ENCODE peak calls at places on chromosomes 3 and 15, in six cellular contexts. One of them, this sample, is unnamed. For H3K4me1, the result is how much of the 10 kb centered on the place peaks cover.

GRCh38 chr3:161914703-161915102 is 418.1 kb downstream of the OTOL1 start:
- DNase-seq in right lobe of liver: no peak
- DNase-seq in aorta: peak
- DNase-seq in fibroblast of lung: peak
- DNase-seq in mesendoderm: peak
- DNase-seq in cardiac muscle cell: peak
- DNase-seq in this sample: peak

GRCh38 chr15:83999396-84000120 is 236.0 kb upstream of the GOLGA6L4 start:
- DNase-seq in fibroblast of lung: peak
- DNase-seq in right lobe of liver: no peak
- DNase-seq in aorta: no peak
- DNase-seq in mesendoderm: no peak
- DNase-seq in cardiac muscle cell: no peak
- DNase-seq in this sample: no peak

GRCh38 chr3:157914882-157915281 is 191.3 kb downstream of the SHOX2 start:
- DNase-seq in cardiac muscle cell: peak
- DNase-seq in mesendoderm: peak
- DNase-seq in fibroblast of lung: peak
- DNase-seq in aorta: no peak
- DNase-seq in right lobe of liver: no peak
- DNase-seq in this sample: no peak

GRCh38 chr3:150765949-150766720 is 3.2 kb upstream of the SIAH2 start:
- DNase-seq in mesendoderm: peak
- DNase-seq in right lobe of liver: no peak
- DNase-seq in fibroblast of lung: peak
- DNase-seq in aorta: no peak
- DNase-seq in cardiac muscle cell: peak
- DNase-seq in this sample: no peak

GRCh38 chr3:184663756-184664155 is 48.1 kb downstream of the MAGEF1 start:
- DNase-seq in right lobe of liver: no peak
- DNase-seq in mesendoderm: no peak
- DNase-seq in cardiac muscle cell: no peak
- DNase-seq in aorta: no peak
- DNase-seq in fibroblast of lung: peak
- DNase-seq in this sample: no peak

GRCh38 chr3:45551214-45552010 is 43.1 kb upstream of the LIMD1 start:
- DNase-seq in fibroblast of lung: peak
- DNase-seq in mesendoderm: peak
- DNase-seq in aorta: peak
- DNase-seq in right lobe of liver: peak
- DNase-seq in cardiac muscle cell: peak
- DNase-seq in this sample: peak

GRCh38 chr3:120693439-120694172 is 11.6 kb upstream of the HGD start:
- DNase-seq in aorta: no peak
- DNase-seq in mesendoderm: no peak
- DNase-seq in cardiac muscle cell: peak
- DNase-seq in right lobe of liver: peak
- DNase-seq in fibroblast of lung: peak
- DNase-seq in this sample: no peak

GRCh38 chr15:55434989-55435825 is 26.9 kb downstream of the PIERCE2 start:
- DNase-seq in fibroblast of lung: peak
- DNase-seq in mesendoderm: peak
- DNase-seq in right lobe of liver: no peak
- DNase-seq in cardiac muscle cell: peak
- DNase-seq in aorta: no peak
- DNase-seq in this sample: no peak

GRCh38 chr3:185688808-185689207 is 102.7 kb downstream of the SENP2 start:
- DNase-seq in right lobe of liver: no peak
- DNase-seq in fibroblast of lung: peak
- DNase-seq in cardiac muscle cell: peak
- DNase-seq in aorta: no peak
- DNase-seq in mesendoderm: peak
- DNase-seq in this sample: no peak

GRCh38 chr3:16122155-16122554 is 52.3 kb upstream of the GALNT15 start:
- DNase-seq in cardiac muscle cell: no peak
- DNase-seq in mesendoderm: no peak
- DNase-seq in right lobe of liver: no peak
- DNase-seq in fibroblast of lung: peak
- DNase-seq in aorta: no peak
- DNase-seq in this sample: no peak

GRCh38 chr3:141557961-141558706 is 71.3 kb downstream of the RASA2 start:
- DNase-seq in mesendoderm: no peak
- DNase-seq in fibroblast of lung: no peak
- DNase-seq in aorta: no peak
- DNase-seq in cardiac muscle cell: no peak
- DNase-seq in right lobe of liver: no peak
- DNase-seq in this sample: no peak

GRCh38 chr15:90191795-90192494 is 9.2 kb upstream of the SEMA4B start:
- DNase-seq in fibroblast of lung: peak
- DNase-seq in aorta: peak
- DNase-seq in cardiac muscle cell: peak
- DNase-seq in right lobe of liver: peak
- DNase-seq in mesendoderm: no peak
- DNase-seq in this sample: peak

GRCh38 chr3:2343031-2343682 is 244.5 kb downstream of the CNTN4 start:
- DNase-seq in right lobe of liver: no peak
- DNase-seq in mesendoderm: no peak
- DNase-seq in cardiac muscle cell: no peak
- DNase-seq in fibroblast of lung: no peak
- DNase-seq in aorta: no peak
- DNase-seq in this sample: no peak

GRCh38 chr3:40923130-40923529 is 276.2 kb upstream of the CTNNB1 start:
- DNase-seq in fibroblast of lung: no peak
- DNase-seq in right lobe of liver: no peak
- DNase-seq in cardiac muscle cell: no peak
- DNase-seq in aorta: no peak
- DNase-seq in mesendoderm: no peak
- DNase-seq in this sample: no peak

GRCh38 chr3:32963871-32964270 is 12.4 kb downstream of the CCR4 start:
- DNase-seq in aorta: no peak
- DNase-seq in fibroblast of lung: no peak
- DNase-seq in mesendoderm: no peak
- DNase-seq in right lobe of liver: no peak
- DNase-seq in cardiac muscle cell: no peak
- DNase-seq in this sample: no peak

GRCh38 chr3:24502690-24503089 is 8.0 kb upstream of the THRB start:
- DNase-seq in mesendoderm: no peak
- DNase-seq in right lobe of liver: no peak
- DNase-seq in fibroblast of lung: peak
- DNase-seq in cardiac muscle cell: peak
- DNase-seq in aorta: no peak
- DNase-seq in this sample: no peak

GRCh38 chr3:187223799-187224198 is 26.5 kb downstream of the RTP1 start:
- DNase-seq in aorta: no peak
- DNase-seq in right lobe of liver: no peak
- DNase-seq in cardiac muscle cell: no peak
- DNase-seq in mesendoderm: no peak
- DNase-seq in fibroblast of lung: peak
- DNase-seq in this sample: no peak

GRCh38 chr3:42061711-42062408 is 29.3 kb upstream of the TRAK1 start:
- DNase-seq in cardiac muscle cell: peak
- DNase-seq in mesendoderm: peak
- DNase-seq in aorta: peak
- DNase-seq in fibroblast of lung: peak
- DNase-seq in right lobe of liver: no peak
- DNase-seq in this sample: peak

GRCh38 chr3:74639681-74640080 is 25.2 kb upstream of the CNTN3 start:
- DNase-seq in fibroblast of lung: peak
- DNase-seq in aorta: no peak
- DNase-seq in cardiac muscle cell: no peak
- DNase-seq in right lobe of liver: no peak
- DNase-seq in mesendoderm: no peak
- DNase-seq in this sample: no peak

GRCh38 chr3:177201707-177202397 is 4.6 kb upstream of the TBL1XR1 start:
- DNase-seq in fibroblast of lung: peak
- DNase-seq in cardiac muscle cell: peak
- DNase-seq in right lobe of liver: no peak
- DNase-seq in mesendoderm: no peak
- DNase-seq in aorta: no peak
- DNase-seq in this sample: no peak

GRCh38 chr3:187150599-187150998 is 11.3 kb upstream of the RPL39L start:
- DNase-seq in right lobe of liver: no peak
- DNase-seq in cardiac muscle cell: no peak
- DNase-seq in fibroblast of lung: no peak
- DNase-seq in aorta: no peak
- DNase-seq in mesendoderm: peak
- DNase-seq in this sample: no peak

GRCh38 chr3:127177226-127177625 is 15.7 kb upstream of the PRR23E start:
- DNase-seq in right lobe of liver: no peak
- DNase-seq in fibroblast of lung: no peak
- DNase-seq in cardiac muscle cell: peak
- DNase-seq in mesendoderm: peak
- DNase-seq in aorta: no peak
- DNase-seq in this sample: no peak

GRCh38 chr15:90315276-90315982 is 36.7 kb upstream of the ZNF774 start:
- DNase-seq in right lobe of liver: peak
- DNase-seq in fibroblast of lung: peak
- DNase-seq in cardiac muscle cell: peak
- DNase-seq in mesendoderm: no peak
- DNase-seq in aorta: peak
- DNase-seq in this sample: peak

GRCh38 chr3:4906107-4906621 is 73.1 kb upstream of the BHLHE40 start:
- DNase-seq in right lobe of liver: no peak
- DNase-seq in aorta: no peak
- DNase-seq in cardiac muscle cell: peak
- DNase-seq in mesendoderm: peak
- DNase-seq in fibroblast of lung: peak
- DNase-seq in this sample: no peak

DNA sequence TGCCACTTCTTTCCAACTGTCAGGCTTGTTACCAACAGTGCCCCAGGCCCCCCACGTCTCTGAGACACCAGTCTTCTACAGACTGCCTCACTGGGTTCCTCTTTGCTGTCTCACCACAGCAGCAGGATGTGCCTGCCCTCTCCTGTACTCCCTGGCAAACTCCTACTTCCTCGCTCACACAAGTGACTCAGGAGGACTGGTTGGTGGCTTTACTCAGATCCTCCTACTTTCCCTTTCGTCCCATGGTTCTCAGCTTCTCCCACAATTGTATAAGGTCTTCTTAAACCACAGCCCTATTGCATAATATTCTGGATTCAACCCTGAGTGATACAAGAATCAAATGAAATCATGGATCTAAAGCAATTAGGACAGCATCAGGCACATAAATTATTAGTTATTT is 246.6 kb upstream of the PROK2 start:
- DNase-seq in aorta: peak
- DNase-seq in mesendoderm: peak
- DNase-seq in cardiac muscle cell: peak
- DNase-seq in right lobe of liver: no peak
- DNase-seq in fibroblast of lung: peak
- DNase-seq in this sample: no peak
- H3K4me1 ChIP-seq in aorta: under half
- H3K4me1 ChIP-seq in mesendoderm: under half
- H3K4me1 ChIP-seq in cardiac muscle cell: under half
- H3K4me1 ChIP-seq in right lobe of liver: under half
- H3K4me1 ChIP-seq in fibroblast of lung: under half
- H3K4me1 ChIP-seq in this sample: under half

DNA sequence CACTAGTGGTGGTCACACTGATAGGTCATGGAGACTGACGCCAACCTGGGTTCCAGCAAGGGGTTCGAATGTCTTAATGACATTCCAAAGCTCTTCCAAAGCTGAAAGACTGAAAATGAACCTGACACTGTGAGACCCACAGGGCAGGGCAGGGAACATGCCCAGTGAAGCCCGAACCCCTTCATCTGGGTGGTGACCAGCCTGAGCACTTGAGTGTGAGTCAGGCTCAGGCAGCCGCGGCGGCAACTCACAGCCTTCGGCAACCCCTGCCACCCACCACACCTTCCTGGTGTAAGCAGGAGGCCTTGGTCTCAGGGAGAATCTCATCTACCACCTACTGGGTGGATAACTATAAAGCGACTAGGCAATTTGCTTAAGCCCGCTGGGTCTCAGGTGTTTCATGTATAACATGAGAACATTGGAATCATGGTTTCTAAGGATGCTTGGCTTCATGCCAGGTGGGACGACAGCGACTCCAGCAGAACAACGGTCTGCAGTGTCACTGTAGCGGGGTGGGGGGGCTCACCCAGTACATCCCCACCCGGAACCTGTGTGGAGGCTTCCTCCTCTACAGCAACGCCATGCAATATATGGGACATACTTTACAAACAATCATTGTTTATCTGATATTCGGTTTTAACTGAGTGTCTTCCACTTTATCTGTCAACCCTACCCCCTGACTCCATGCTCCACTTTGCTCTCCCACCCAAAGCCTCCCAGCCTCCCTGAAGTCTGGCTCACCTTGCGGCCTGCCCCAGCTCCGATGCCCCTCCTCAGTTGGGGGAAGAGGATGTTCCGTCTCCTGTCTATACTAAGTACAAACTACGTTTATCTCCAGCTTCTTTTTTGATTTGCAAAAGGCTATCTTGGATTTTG is 125.0 kb upstream of the MEF2A start:
- DNase-seq in cardiac muscle cell: no peak
- DNase-seq in right lobe of liver: no peak
- DNase-seq in aorta: peak
- DNase-seq in fibroblast of lung: no peak
- DNase-seq in mesendoderm: no peak
- DNase-seq in this sample: peak
- H3K4me1 ChIP-seq in cardiac muscle cell: under half
- H3K4me1 ChIP-seq in right lobe of liver: under half
- H3K4me1 ChIP-seq in aorta: under half
- H3K4me1 ChIP-seq in fibroblast of lung: under half
- H3K4me1 ChIP-seq in mesendoderm: under half
- H3K4me1 ChIP-seq in this sample: under half

DNA sequence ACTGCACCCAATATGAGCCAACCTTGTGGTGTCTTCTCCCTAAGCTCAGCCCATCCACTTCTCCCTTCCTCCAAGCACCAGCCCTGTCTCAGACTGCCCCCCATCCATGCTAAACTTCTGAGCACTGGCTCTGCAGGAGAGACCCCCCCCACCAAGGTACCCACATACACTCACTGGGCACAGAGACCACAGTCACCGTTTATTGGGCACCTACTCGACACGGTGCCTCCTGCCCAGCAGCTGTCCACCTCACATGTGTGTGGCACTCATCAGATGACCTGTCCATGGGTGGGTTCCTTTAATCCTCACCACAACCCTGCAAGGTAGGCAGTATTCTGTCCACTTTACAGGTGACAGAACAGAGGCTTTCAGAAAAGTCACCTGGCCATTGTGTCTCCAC is 22.3 kb upstream of the SFMBT1 start:
- DNase-seq in aorta: no peak
- DNase-seq in cardiac muscle cell: no peak
- DNase-seq in right lobe of liver: no peak
- DNase-seq in mesendoderm: no peak
- DNase-seq in fibroblast of lung: no peak
- DNase-seq in this sample: no peak
- H3K4me1 ChIP-seq in aorta: under half
- H3K4me1 ChIP-seq in cardiac muscle cell: under half
- H3K4me1 ChIP-seq in right lobe of liver: under half
- H3K4me1 ChIP-seq in mesendoderm: under half
- H3K4me1 ChIP-seq in fibroblast of lung: under half
- H3K4me1 ChIP-seq in this sample: under half

GRCh38 chr15:29294732-29295131 is 25.1 kb upstream of the NSMCE3 start:
- DNase-seq in fibroblast of lung: no peak
- DNase-seq in cardiac muscle cell: no peak
- DNase-seq in mesendoderm: no peak
- DNase-seq in right lobe of liver: no peak
- DNase-seq in aorta: no peak
- DNase-seq in this sample: no peak

GRCh38 chr15:29299331-29299730 is 29.7 kb upstream of the NSMCE3 start:
- DNase-seq in aorta: no peak
- DNase-seq in mesendoderm: no peak
- DNase-seq in fibroblast of lung: no peak
- DNase-seq in cardiac muscle cell: no peak
- DNase-seq in right lobe of liver: no peak
- DNase-seq in this sample: no peak

GRCh38 chr15:29299784-29300183 is 30.2 kb upstream of the NSMCE3 start:
- DNase-seq in cardiac muscle cell: no peak
- DNase-seq in fibroblast of lung: no peak
- DNase-seq in mesendoderm: no peak
- DNase-seq in right lobe of liver: no peak
- DNase-seq in aorta: no peak
- DNase-seq in this sample: no peak
- H3K4me1 ChIP-seq in cardiac muscle cell: under half
- H3K4me1 ChIP-seq in fibroblast of lung: under half
- H3K4me1 ChIP-seq in mesendoderm: under half
- H3K4me1 ChIP-seq in right lobe of liver: under half
- H3K4me1 ChIP-seq in aorta: under half
- H3K4me1 ChIP-seq in this sample: under half

This sample was measured in uterus.